ENCODE peak calls at places on chromosome 6, in ten cellular contexts. One of them, this sample, is unnamed.

GRCh38 chr6:34106900-34107299 is 39.0 kb downstream of the GRM4 start:
- DNase-seq in HepG2: no peak
- DNase-seq in anterior cingulate cortex: no peak
- DNase-seq in H9: no peak
- DNase-seq in endothelial cell: no peak
- DNase-seq in NCI-H2029: no peak
- DNase-seq in left cardiac atrium: no peak
- DNase-seq in fibroblast of pulmonary artery: no peak
- DNase-seq in stimulated activated CD4-positive, alpha-beta T cell treated with anti-CD3 and anti-CD28 coated beads, Interleukin-2, amount 100 ng/mL, for 48 hours: no peak
- DNase-seq in central memory CD4-positive, alpha-beta T cell: no peak
- DNase-seq in this sample: no peak

GRCh38 chr6:131065824-131066171 is 2.8 kb upstream of the EPB41L2 start:
- DNase-seq in stimulated activated CD4-positive, alpha-beta T cell treated with anti-CD3 and anti-CD28 coated beads, Interleukin-2, amount 100 ng/mL, for 48 hours: no peak
- DNase-seq in H9: no peak
- DNase-seq in NCI-H2029: no peak
- DNase-seq in HepG2: peak
- DNase-seq in anterior cingulate cortex: no peak
- DNase-seq in left cardiac atrium: no peak
- DNase-seq in endothelial cell: no peak
- DNase-seq in central memory CD4-positive, alpha-beta T cell: no peak
- DNase-seq in fibroblast of pulmonary artery: no peak
- DNase-seq in this sample: no peak

GRCh38 chr6:66561479-66561878 is 854.5 kb upstream of the EYS start:
- DNase-seq in H9: no peak
- DNase-seq in fibroblast of pulmonary artery: no peak
- DNase-seq in endothelial cell: no peak
- DNase-seq in stimulated activated CD4-positive, alpha-beta T cell treated with anti-CD3 and anti-CD28 coated beads, Interleukin-2, amount 100 ng/mL, for 48 hours: no peak
- DNase-seq in NCI-H2029: no peak
- DNase-seq in HepG2: no peak
- DNase-seq in left cardiac atrium: no peak
- DNase-seq in central memory CD4-positive, alpha-beta T cell: no peak
- DNase-seq in anterior cingulate cortex: no peak
- DNase-seq in this sample: no peak

GRCh38 chr6:111752476-111752875 is 120.8 kb downstream of the FYN start:
- DNase-seq in left cardiac atrium: no peak
- DNase-seq in H9: no peak
- DNase-seq in stimulated activated CD4-positive, alpha-beta T cell treated with anti-CD3 and anti-CD28 coated beads, Interleukin-2, amount 100 ng/mL, for 48 hours: no peak
- DNase-seq in endothelial cell: no peak
- DNase-seq in central memory CD4-positive, alpha-beta T cell: no peak
- DNase-seq in fibroblast of pulmonary artery: no peak
- DNase-seq in NCI-H2029: no peak
- DNase-seq in HepG2: no peak
- DNase-seq in anterior cingulate cortex: no peak
- DNase-seq in this sample: no peak

GRCh38 chr6:106085984-106086832 is at the start of gene PRDM1:
- DNase-seq in central memory CD4-positive, alpha-beta T cell: peak
- DNase-seq in HepG2: no peak
- DNase-seq in left cardiac atrium: peak
- DNase-seq in H9: peak
- DNase-seq in stimulated activated CD4-positive, alpha-beta T cell treated with anti-CD3 and anti-CD28 coated beads, Interleukin-2, amount 100 ng/mL, for 48 hours: peak
- DNase-seq in NCI-H2029: peak
- DNase-seq in anterior cingulate cortex: peak
- DNase-seq in fibroblast of pulmonary artery: peak
- DNase-seq in endothelial cell: peak
- DNase-seq in this sample: peak

GRCh38 chr6:33749401-33749800 is 2.7 kb upstream of the IP6K3 start:
- DNase-seq in left cardiac atrium: no peak
- DNase-seq in stimulated activated CD4-positive, alpha-beta T cell treated with anti-CD3 and anti-CD28 coated beads, Interleukin-2, amount 100 ng/mL, for 48 hours: no peak
- DNase-seq in central memory CD4-positive, alpha-beta T cell: no peak
- DNase-seq in fibroblast of pulmonary artery: no peak
- DNase-seq in NCI-H2029: no peak
- DNase-seq in endothelial cell: no peak
- DNase-seq in H9: no peak
- DNase-seq in anterior cingulate cortex: no peak
- DNase-seq in HepG2: no peak
- DNase-seq in this sample: no peak

GRCh38 chr6:150767585-150768164 is 97.8 kb upstream of the MTHFD1L start:
- DNase-seq in endothelial cell: peak
- DNase-seq in stimulated activated CD4-positive, alpha-beta T cell treated with anti-CD3 and anti-CD28 coated beads, Interleukin-2, amount 100 ng/mL, for 48 hours: no peak
- DNase-seq in anterior cingulate cortex: no peak
- DNase-seq in H9: no peak
- DNase-seq in HepG2: no peak
- DNase-seq in central memory CD4-positive, alpha-beta T cell: no peak
- DNase-seq in left cardiac atrium: peak
- DNase-seq in NCI-H2029: no peak
- DNase-seq in fibroblast of pulmonary artery: peak
- DNase-seq in this sample: no peak

GRCh38 chr6:24581084-24581669 is 64.8 kb downstream of the KIAA0319 start:
- DNase-seq in left cardiac atrium: peak
- DNase-seq in stimulated activated CD4-positive, alpha-beta T cell treated with anti-CD3 and anti-CD28 coated beads, Interleukin-2, amount 100 ng/mL, for 48 hours: peak
- DNase-seq in NCI-H2029: peak
- DNase-seq in endothelial cell: peak
- DNase-seq in central memory CD4-positive, alpha-beta T cell: peak
- DNase-seq in HepG2: peak
- DNase-seq in H9: peak
- DNase-seq in anterior cingulate cortex: peak
- DNase-seq in fibroblast of pulmonary artery: peak
- DNase-seq in this sample: no peak

GRCh38 chr6:107318100-107318736 is 141.1 kb downstream of the PDSS2 start:
- DNase-seq in HepG2: peak
- DNase-seq in H9: peak
- DNase-seq in left cardiac atrium: peak
- DNase-seq in central memory CD4-positive, alpha-beta T cell: no peak
- DNase-seq in stimulated activated CD4-positive, alpha-beta T cell treated with anti-CD3 and anti-CD28 coated beads, Interleukin-2, amount 100 ng/mL, for 48 hours: peak
- DNase-seq in endothelial cell: peak
- DNase-seq in NCI-H2029: peak
- DNase-seq in fibroblast of pulmonary artery: peak
- DNase-seq in anterior cingulate cortex: peak
- DNase-seq in this sample: no peak

GRCh38 chr6:84551797-84552196 is 212.6 kb downstream of the TBX18 start:
- DNase-seq in left cardiac atrium: no peak
- DNase-seq in fibroblast of pulmonary artery: no peak
- DNase-seq in anterior cingulate cortex: no peak
- DNase-seq in central memory CD4-positive, alpha-beta T cell: no peak
- DNase-seq in H9: no peak
- DNase-seq in HepG2: no peak
- DNase-seq in endothelial cell: no peak
- DNase-seq in NCI-H2029: no peak
- DNase-seq in stimulated activated CD4-positive, alpha-beta T cell treated with anti-CD3 and anti-CD28 coated beads, Interleukin-2, amount 100 ng/mL, for 48 hours: no peak
- DNase-seq in this sample: no peak

GRCh38 chr6:4943716-4944115 is 60.1 kb downstream of the RPP40 start:
- DNase-seq in central memory CD4-positive, alpha-beta T cell: no peak
- DNase-seq in anterior cingulate cortex: no peak
- DNase-seq in H9: no peak
- DNase-seq in stimulated activated CD4-positive, alpha-beta T cell treated with anti-CD3 and anti-CD28 coated beads, Interleukin-2, amount 100 ng/mL, for 48 hours: no peak
- DNase-seq in HepG2: no peak
- DNase-seq in endothelial cell: no peak
- DNase-seq in left cardiac atrium: no peak
- DNase-seq in NCI-H2029: no peak
- DNase-seq in fibroblast of pulmonary artery: peak
- DNase-seq in this sample: no peak

GRCh38 chr6:93036835-93037234 is 382.5 kb downstream of the EPHA7 start:
- DNase-seq in stimulated activated CD4-positive, alpha-beta T cell treated with anti-CD3 and anti-CD28 coated beads, Interleukin-2, amount 100 ng/mL, for 48 hours: no peak
- DNase-seq in H9: no peak
- DNase-seq in fibroblast of pulmonary artery: peak
- DNase-seq in central memory CD4-positive, alpha-beta T cell: no peak
- DNase-seq in endothelial cell: no peak
- DNase-seq in NCI-H2029: peak
- DNase-seq in left cardiac atrium: no peak
- DNase-seq in anterior cingulate cortex: no peak
- DNase-seq in HepG2: peak
- DNase-seq in this sample: no peak

GRCh38 chr6:89736887-89737286 is 82.7 kb downstream of the MDN1 start:
- DNase-seq in H9: no peak
- DNase-seq in endothelial cell: no peak
- DNase-seq in central memory CD4-positive, alpha-beta T cell: no peak
- DNase-seq in anterior cingulate cortex: no peak
- DNase-seq in HepG2: no peak
- DNase-seq in stimulated activated CD4-positive, alpha-beta T cell treated with anti-CD3 and anti-CD28 coated beads, Interleukin-2, amount 100 ng/mL, for 48 hours: no peak
- DNase-seq in fibroblast of pulmonary artery: no peak
- DNase-seq in NCI-H2029: no peak
- DNase-seq in left cardiac atrium: no peak
- DNase-seq in this sample: no peak

This sample was measured in esophagus muscularis mucosa.